ENCODE peak calls at places on chromosomes 4 and X, in ten cellular contexts. One of them, this sample, is unnamed.

GRCh38 chr4:148426643-148427042 is 15.6 kb downstream of the NR3C2 start:
- DNase-seq in fibroblast of lung: no peak
- DNase-seq in AG04449: no peak
- DNase-seq in GM12865: no peak
- DNase-seq in HFF-Myc: no peak
- DNase-seq in A549: no peak
- DNase-seq in endodermal cell: no peak
- DNase-seq in lung: no peak
- DNase-seq in astrocyte: no peak
- DNase-seq in esophagus squamous epithelium: no peak
- DNase-seq in this sample: no peak

GRCh38 chrX:8755813-8756212 is 23.9 kb upstream of the ANOS1 start:
- DNase-seq in HFF-Myc: no peak
- DNase-seq in AG04449: no peak
- DNase-seq in endodermal cell: no peak
- DNase-seq in esophagus squamous epithelium: no peak
- DNase-seq in astrocyte: peak; percentile 10
- DNase-seq in A549: no peak
- DNase-seq in GM12865: no peak
- DNase-seq in lung: no peak
- DNase-seq in fibroblast of lung: no peak
- DNase-seq in this sample: no peak

GRCh38 chr4:102501176-102501634 is at the start of gene NFKB1:
- DNase-seq in endodermal cell: no peak
- DNase-seq in lung: peak; percentile 81
- DNase-seq in astrocyte: peak; percentile 77
- DNase-seq in A549: peak; percentile 76
- DNase-seq in AG04449: peak; percentile 45
- DNase-seq in fibroblast of lung: peak; percentile 76
- DNase-seq in GM12865: peak; percentile 93
- DNase-seq in esophagus squamous epithelium: peak; percentile 8
- DNase-seq in HFF-Myc: no peak
- DNase-seq in this sample: peak; percentile 44

GRCh38 chr4:123826896-123827295 is 430.3 kb downstream of the SPRY1 start:
- DNase-seq in endodermal cell: no peak
- DNase-seq in lung: no peak
- DNase-seq in AG04449: no peak
- DNase-seq in GM12865: no peak
- DNase-seq in HFF-Myc: no peak
- DNase-seq in A549: no peak
- DNase-seq in fibroblast of lung: peak; percentile 42
- DNase-seq in astrocyte: peak; percentile 76
- DNase-seq in esophagus squamous epithelium: no peak
- DNase-seq in this sample: no peak

GRCh38 chr4:127997534-127998388 is 32.6 kb downstream of the ABHD18 start:
- DNase-seq in A549: peak; percentile 71
- DNase-seq in astrocyte: peak; percentile 56
- DNase-seq in HFF-Myc: no peak
- DNase-seq in lung: no peak
- DNase-seq in fibroblast of lung: peak; percentile 55
- DNase-seq in GM12865: peak; percentile 80
- DNase-seq in esophagus squamous epithelium: no peak
- DNase-seq in endodermal cell: no peak
- DNase-seq in AG04449: peak; percentile 7
- DNase-seq in this sample: no peak

GRCh38 chrX:131792789-131793462 is 230.2 kb upstream of the STK26 start:
- DNase-seq in astrocyte: peak; percentile 72
- DNase-seq in AG04449: no peak
- DNase-seq in GM12865: peak; percentile 65
- DNase-seq in lung: peak; percentile 92
- DNase-seq in A549: peak; percentile 95
- DNase-seq in HFF-Myc: no peak
- DNase-seq in endodermal cell: no peak
- DNase-seq in esophagus squamous epithelium: peak; percentile 41
- DNase-seq in fibroblast of lung: no peak
- DNase-seq in this sample: peak; percentile 88

GRCh38 chrX:138711399-138712347 is at the start of gene FGF13:
- DNase-seq in astrocyte: no peak
- DNase-seq in lung: peak; percentile 30
- DNase-seq in fibroblast of lung: peak; percentile 1
- DNase-seq in esophagus squamous epithelium: no peak
- DNase-seq in HFF-Myc: no peak
- DNase-seq in endodermal cell: peak; percentile 85
- DNase-seq in A549: peak; percentile 24
- DNase-seq in GM12865: peak; percentile 2
- DNase-seq in AG04449: no peak
- DNase-seq in this sample: no peak

GRCh38 chrX:67720344-67720743 is 176.5 kb downstream of the AR start:
- DNase-seq in esophagus squamous epithelium: no peak
- DNase-seq in GM12865: no peak
- DNase-seq in A549: no peak
- DNase-seq in AG04449: no peak
- DNase-seq in lung: no peak
- DNase-seq in HFF-Myc: no peak
- DNase-seq in astrocyte: peak; percentile 30
- DNase-seq in fibroblast of lung: no peak
- DNase-seq in endodermal cell: no peak
- DNase-seq in this sample: no peak

GRCh38 chr4:70994387-70995099 is 1.1 kb downstream of the DCK start:
- DNase-seq in lung: no peak
- DNase-seq in HFF-Myc: no peak
- DNase-seq in esophagus squamous epithelium: no peak
- DNase-seq in astrocyte: no peak
- DNase-seq in AG04449: no peak
- DNase-seq in endodermal cell: no peak
- DNase-seq in GM12865: peak; percentile 78
- DNase-seq in A549: no peak
- DNase-seq in fibroblast of lung: no peak
- DNase-seq in this sample: no peak

GRCh38 chrX:11239230-11239629 is 54.0 kb upstream of the AMELX start:
- DNase-seq in HFF-Myc: no peak
- DNase-seq in GM12865: peak; percentile 77
- DNase-seq in astrocyte: peak; percentile 58
- DNase-seq in fibroblast of lung: peak; percentile 56
- DNase-seq in lung: no peak
- DNase-seq in AG04449: peak; percentile 23
- DNase-seq in endodermal cell: no peak
- DNase-seq in A549: no peak
- DNase-seq in esophagus squamous epithelium: no peak
- DNase-seq in this sample: no peak

GRCh38 chrX:55026143-55026542 is 4.6 kb downstream of the ALAS2 start:
- DNase-seq in esophagus squamous epithelium: no peak
- DNase-seq in lung: no peak
- DNase-seq in A549: no peak
- DNase-seq in endodermal cell: no peak
- DNase-seq in GM12865: no peak
- DNase-seq in AG04449: no peak
- DNase-seq in HFF-Myc: no peak
- DNase-seq in fibroblast of lung: peak; percentile 0
- DNase-seq in astrocyte: peak; percentile 2
- DNase-seq in this sample: no peak

GRCh38 chrX:9286234-9286633 is 178.6 kb upstream of the TBL1X start:
- DNase-seq in esophagus squamous epithelium: no peak
- DNase-seq in HFF-Myc: no peak
- DNase-seq in AG04449: no peak
- DNase-seq in A549: no peak
- DNase-seq in fibroblast of lung: no peak
- DNase-seq in endodermal cell: no peak
- DNase-seq in GM12865: no peak
- DNase-seq in lung: no peak
- DNase-seq in astrocyte: no peak
- DNase-seq in this sample: no peak

GRCh38 chr4:136713140-136713539 is 819.2 kb downstream of the PCDH18 start:
- DNase-seq in esophagus squamous epithelium: no peak
- DNase-seq in A549: no peak
- DNase-seq in HFF-Myc: no peak
- DNase-seq in astrocyte: no peak
- DNase-seq in fibroblast of lung: peak; percentile 42
- DNase-seq in GM12865: peak; percentile 17
- DNase-seq in lung: no peak
- DNase-seq in endodermal cell: no peak
- DNase-seq in AG04449: no peak
- DNase-seq in this sample: no peak

GRCh38 chr4:45036677-45037076 is 310.3 kb upstream of the GNPDA2 start:
- DNase-seq in esophagus squamous epithelium: no peak
- DNase-seq in astrocyte: no peak
- DNase-seq in lung: no peak
- DNase-seq in A549: no peak
- DNase-seq in endodermal cell: no peak
- DNase-seq in HFF-Myc: no peak
- DNase-seq in fibroblast of lung: no peak
- DNase-seq in AG04449: no peak
- DNase-seq in GM12865: no peak
- DNase-seq in this sample: no peak

GRCh38 chrX:143571521-143571920 is 54.2 kb upstream of the SPANXN3 start:
- DNase-seq in A549: no peak
- DNase-seq in AG04449: no peak
- DNase-seq in lung: no peak
- DNase-seq in esophagus squamous epithelium: no peak
- DNase-seq in HFF-Myc: no peak
- DNase-seq in GM12865: no peak
- DNase-seq in astrocyte: no peak
- DNase-seq in endodermal cell: no peak
- DNase-seq in fibroblast of lung: no peak
- DNase-seq in this sample: no peak

GRCh38 chrX:45760187-45760742 is 559.6 kb upstream of the DIPK2B start:
- DNase-seq in astrocyte: no peak
- DNase-seq in AG04449: no peak
- DNase-seq in GM12865: no peak
- DNase-seq in lung: no peak
- DNase-seq in esophagus squamous epithelium: no peak
- DNase-seq in A549: no peak
- DNase-seq in endodermal cell: no peak
- DNase-seq in HFF-Myc: no peak
- DNase-seq in fibroblast of lung: no peak
- DNase-seq in this sample: no peak

GRCh38 chr4:6172093-6172926 is 28.0 kb downstream of the JAKMIP1 start:
- DNase-seq in astrocyte: no peak
- DNase-seq in AG04449: no peak
- DNase-seq in A549: no peak
- DNase-seq in endodermal cell: no peak
- DNase-seq in GM12865: peak; percentile 67
- DNase-seq in esophagus squamous epithelium: no peak
- DNase-seq in lung: no peak
- DNase-seq in HFF-Myc: no peak
- DNase-seq in fibroblast of lung: no peak
- DNase-seq in this sample: no peak

GRCh38 chr4:43456383-43456782 is 563.9 kb downstream of the GRXCR1 start:
- DNase-seq in GM12865: no peak
- DNase-seq in AG04449: peak; percentile 38
- DNase-seq in A549: no peak
- DNase-seq in astrocyte: peak; percentile 89
- DNase-seq in esophagus squamous epithelium: no peak
- DNase-seq in fibroblast of lung: peak; percentile 66
- DNase-seq in lung: no peak
- DNase-seq in endodermal cell: no peak
- DNase-seq in HFF-Myc: peak; percentile 60
- DNase-seq in this sample: peak; percentile 16

GRCh38 chr4:159191989-159192388 is 89.1 kb downstream of the RAPGEF2 start:
- DNase-seq in HFF-Myc: peak; percentile 40
- DNase-seq in lung: no peak
- DNase-seq in astrocyte: peak; percentile 83
- DNase-seq in fibroblast of lung: peak; percentile 72
- DNase-seq in endodermal cell: peak; percentile 62
- DNase-seq in esophagus squamous epithelium: no peak
- DNase-seq in A549: peak; percentile 75
- DNase-seq in GM12865: no peak
- DNase-seq in AG04449: no peak
- DNase-seq in this sample: no peak
- TF ChIP-seq CTCF in HFF-Myc: peak; percentile 50
- TF ChIP-seq CTCF in lung: no peak
- TF ChIP-seq CTCF in astrocyte: peak; percentile 65
- TF ChIP-seq CTCF in fibroblast of lung: peak; percentile 58
- TF ChIP-seq CTCF in endodermal cell: peak; percentile 80
- TF ChIP-seq CTCF in esophagus squamous epithelium: peak; percentile 12
- TF ChIP-seq CTCF in A549: peak; percentile 27
- TF ChIP-seq CTCF in GM12865: no peak
- TF ChIP-seq CTCF in AG04449: peak; percentile 33
- TF ChIP-seq CTCF in this sample: peak; percentile 26

DNA sequence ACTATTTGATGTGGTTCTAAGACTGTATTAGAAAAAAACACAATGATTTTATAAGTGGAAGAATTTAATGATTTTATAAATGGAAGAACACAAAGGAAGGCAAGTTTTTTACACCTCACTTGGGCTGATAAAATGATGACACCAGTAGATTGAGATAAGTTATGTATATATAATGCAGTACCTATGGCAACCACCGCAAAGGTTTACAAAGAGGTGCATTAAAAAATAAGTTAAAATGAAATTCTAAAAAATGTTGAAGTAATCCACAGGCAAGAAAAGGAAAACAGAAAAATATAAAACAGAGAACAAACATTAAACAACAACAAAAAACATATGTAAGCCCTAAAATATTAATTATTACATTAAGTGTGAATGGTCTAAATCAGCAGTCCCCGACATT is 490.9 kb upstream of the AADAT start:
- DNase-seq in A549: no peak
- DNase-seq in astrocyte: no peak
- DNase-seq in HFF-Myc: no peak
- DNase-seq in fibroblast of lung: no peak
- DNase-seq in GM12865: no peak
- DNase-seq in lung: no peak
- DNase-seq in endodermal cell: no peak
- DNase-seq in AG04449: no peak
- DNase-seq in esophagus squamous epithelium: no peak
- DNase-seq in this sample: no peak
- TF ChIP-seq CTCF in A549: no peak
- TF ChIP-seq CTCF in astrocyte: no peak
- TF ChIP-seq CTCF in HFF-Myc: no peak
- TF ChIP-seq CTCF in fibroblast of lung: no peak
- TF ChIP-seq CTCF in GM12865: no peak
- TF ChIP-seq CTCF in lung: no peak
- TF ChIP-seq CTCF in endodermal cell: peak; percentile 51
- TF ChIP-seq CTCF in AG04449: no peak
- TF ChIP-seq CTCF in esophagus squamous epithelium: no peak
- TF ChIP-seq CTCF in this sample: no peak

DNA sequence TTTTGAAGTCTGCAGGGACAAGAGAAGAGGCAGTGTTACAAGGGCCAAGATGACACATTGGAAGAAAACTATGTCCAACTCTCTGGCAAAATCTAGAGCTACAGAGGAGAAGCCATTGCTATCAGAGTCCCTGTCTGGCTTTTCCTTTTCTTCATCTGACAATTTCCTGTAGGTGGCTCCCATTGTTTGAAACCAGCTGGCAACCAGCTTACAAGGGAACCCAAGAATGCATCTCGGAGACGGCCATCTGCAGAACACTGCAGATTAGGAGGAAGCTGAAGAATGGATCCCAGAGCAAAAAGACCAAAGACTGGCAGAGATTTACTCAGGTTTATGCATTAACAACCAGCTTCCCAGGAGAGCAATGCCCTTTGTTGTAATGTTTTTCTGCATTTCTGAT is 216.2 kb upstream of the CTSO start:
- DNase-seq in endodermal cell: peak; percentile 62
- DNase-seq in lung: no peak
- DNase-seq in A549: no peak
- DNase-seq in esophagus squamous epithelium: no peak
- DNase-seq in HFF-Myc: no peak
- DNase-seq in GM12865: no peak
- DNase-seq in fibroblast of lung: no peak
- DNase-seq in astrocyte: peak; percentile 9
- DNase-seq in AG04449: no peak
- DNase-seq in this sample: no peak
- TF ChIP-seq CTCF in endodermal cell: peak; percentile 29
- TF ChIP-seq CTCF in lung: no peak
- TF ChIP-seq CTCF in A549: no peak
- TF ChIP-seq CTCF in esophagus squamous epithelium: no peak
- TF ChIP-seq CTCF in HFF-Myc: no peak
- TF ChIP-seq CTCF in GM12865: no peak
- TF ChIP-seq CTCF in fibroblast of lung: no peak
- TF ChIP-seq CTCF in astrocyte: no peak
- TF ChIP-seq CTCF in AG04449: no peak
- TF ChIP-seq CTCF in this sample: no peak

GRCh38 chr4:86496094-86497060 is 97.7 kb upstream of the PTPN13 start:
- DNase-seq in fibroblast of lung: peak; percentile 73
- DNase-seq in endodermal cell: peak; percentile 60
- DNase-seq in AG04449: no peak
- DNase-seq in esophagus squamous epithelium: no peak
- DNase-seq in lung: no peak
- DNase-seq in GM12865: peak; percentile 58
- DNase-seq in astrocyte: no peak
- DNase-seq in HFF-Myc: no peak
- DNase-seq in A549: peak; percentile 25
- DNase-seq in this sample: no peak
- TF ChIP-seq CTCF in fibroblast of lung: peak; percentile 91
- TF ChIP-seq CTCF in endodermal cell: peak; percentile 98
- TF ChIP-seq CTCF in AG04449: peak; percentile 69
- TF ChIP-seq CTCF in esophagus squamous epithelium: peak; percentile 85
- TF ChIP-seq CTCF in lung: peak; percentile 40
- TF ChIP-seq CTCF in GM12865: peak; percentile 79
- TF ChIP-seq CTCF in astrocyte: peak; percentile 97
- TF ChIP-seq CTCF in HFF-Myc: peak; percentile 93
- TF ChIP-seq CTCF in A549: peak; percentile 78
- TF ChIP-seq CTCF in this sample: peak; percentile 93

This sample was measured in AG09319.